ENCODE peak calls at places on chromosomes 4 and X, in seven cellular contexts. A is PC-3; K is activated naive CD4-positive, alpha-beta T cell; C is MG63; U is activated CD4-positive, alpha-beta T cell treated with anti-CD3 and anti-CD28 coated beads, Interleukin-2, amount 50 U/mL, for 24 hours; V is fibroblast of the conjunctiva; M is stimulated activated CD8-positive, alpha-beta memory T cell treated with anti-CD3 and anti-CD28 coated beads, Interleukin-7, amount 100 ng/mL, for 4 hours. Y is an unnamed sample.
A peak's percentile ranks its signal among the peaks of the same experiment; 100 is the strongest.

GRCh38 chrX:142251665-142252064 is 46.6 kb upstream of the MAGEC2 start:
- DNase-seq in A (peak; percentile 31), K (no peak), C (no peak), U (no peak), V (no peak), M (no peak), Y (no peak)

GRCh38 chr4:8832130-8832930 is 39.3 kb downstream of the HMX1 start:
- DNase-seq in A (no peak), K (no peak), C (no peak), U (no peak), V (no peak), M (no peak), Y (no peak)

GRCh38 chr4:14111730-14112171 is 484.2 kb upstream of the BOD1L1 start:
- DNase-seq in A (peak; percentile 94), K (no peak), C (peak; percentile 9), U (no peak), V (peak; percentile 54), M (no peak), Y (no peak)

GRCh38 chrX:68647156-68647957 is at the start of gene STARD8:
- DNase-seq in A (peak; percentile 60), K (no peak), C (peak; percentile 78), U (no peak), V (peak; percentile 16), M (no peak), Y (no peak)

GRCh38 chr4:152045781-152046571 is 285.2 kb upstream of the GATB start:
- DNase-seq in A (no peak), K (no peak), C (no peak), U (no peak), V (no peak), M (no peak), Y (no peak)

GRCh38 chrX:73876897-73877296 is 313.9 kb downstream of the CHIC1 start:
- DNase-seq in A (no peak), K (no peak), C (no peak), U (no peak), V (no peak), M (no peak), Y (no peak)

GRCh38 chr4:535181-535923 is 36.3 kb downstream of the PIGG start:
- DNase-seq in A (no peak), K (no peak), C (no peak), U (no peak), V (no peak), M (no peak), Y (no peak)

GRCh38 chr4:62806786-62807185 is 1602.5 kb downstream of the TECRL start:
- DNase-seq in A (peak; percentile 16), K (no peak), C (no peak), U (no peak), V (no peak), M (no peak), Y (no peak)

GRCh38 chr4:53640576-53641459 is 49.5 kb upstream of the LNX1 start:
- DNase-seq in A (no peak), K (no peak), C (peak; percentile 37), U (no peak), V (no peak), M (no peak), Y (no peak)

GRCh38 chr4:747546-748170 is 42.0 kb downstream of the PCGF3 start:
- DNase-seq in A (no peak), K (no peak), C (no peak), U (no peak), V (no peak), M (no peak), Y (no peak)

Y was measured in stimulated activated CD4-positive, alpha-beta T cell treated with anti-CD3 and anti-CD28 coated beads, Interleukin-1b, Interleukin-23, amount 100 ng/mL, for 24 hours.